ENCODE peak calls at places on chromosomes 13 and 19, in five cellular contexts. B is heart right ventricle, Y is GM06990, N is IMR-90, G is tibial artery. L is an unnamed sample. For H3K36me3, the result is how much of the 10 kb centered on the place peaks cover.

GRCh38 chr13:39910833-39911232 is 255.4 kb downstream of the COG6 start:
- DNase-seq in B (no peak), Y (no peak), N (no peak), G (peak), L (no peak)

GRCh38 chr19:40523322-40524047 is 53.2 kb upstream of the SHKBP1 start:
- DNase-seq in B (peak), Y (peak), N (peak), G (peak), L (peak)

GRCh38 chr19:11279505-11280236 is 16.3 kb upstream of the TSPAN16 start:
- DNase-seq in B (no peak), Y (peak), N (no peak), G (no peak), L (no peak)

GRCh38 chr13:46288570-46289259 is 77.0 kb downstream of the LRRC63 start:
- DNase-seq in B (no peak), Y (peak), N (peak), G (no peak), L (peak)

GRCh38 chr13:77038907-77039470 is 12.0 kb upstream of the FBXL3 start:
- DNase-seq in B (no peak), Y (no peak), N (no peak), G (no peak), L (no peak)

GRCh38 chr19:9528757-9529336 is 9.6 kb downstream of the ZNF426 start:
- DNase-seq in B (no peak), Y (no peak), N (peak), G (no peak), L (no peak)

GRCh38 chr13:67574320-67575233 is 344.4 kb upstream of the PCDH9 start:
- DNase-seq in B (no peak), Y (no peak), N (peak), G (no peak), L (peak)

GRCh38 chr19:35451278-35452096 is 3.4 kb downstream of the FFAR2 start:
- DNase-seq in B (no peak), Y (peak), N (no peak), G (no peak), L (no peak)

GRCh38 chr19:11986754-11987153 is 21.9 kb downstream of the ZNF763 start:
- DNase-seq in B (no peak), Y (no peak), N (no peak), G (no peak), L (no peak)

GRCh38 chr13:101520672-101521071 is 68.2 kb downstream of the ITGBL1 start:
- DNase-seq in B (no peak), Y (no peak), N (peak), G (no peak), L (peak)

GRCh38 chr19:7733376-7733775 is 1.5 kb upstream of the CLEC4G start:
- DNase-seq in B (no peak), Y (no peak), N (no peak), G (no peak), L (no peak)

DNA sequence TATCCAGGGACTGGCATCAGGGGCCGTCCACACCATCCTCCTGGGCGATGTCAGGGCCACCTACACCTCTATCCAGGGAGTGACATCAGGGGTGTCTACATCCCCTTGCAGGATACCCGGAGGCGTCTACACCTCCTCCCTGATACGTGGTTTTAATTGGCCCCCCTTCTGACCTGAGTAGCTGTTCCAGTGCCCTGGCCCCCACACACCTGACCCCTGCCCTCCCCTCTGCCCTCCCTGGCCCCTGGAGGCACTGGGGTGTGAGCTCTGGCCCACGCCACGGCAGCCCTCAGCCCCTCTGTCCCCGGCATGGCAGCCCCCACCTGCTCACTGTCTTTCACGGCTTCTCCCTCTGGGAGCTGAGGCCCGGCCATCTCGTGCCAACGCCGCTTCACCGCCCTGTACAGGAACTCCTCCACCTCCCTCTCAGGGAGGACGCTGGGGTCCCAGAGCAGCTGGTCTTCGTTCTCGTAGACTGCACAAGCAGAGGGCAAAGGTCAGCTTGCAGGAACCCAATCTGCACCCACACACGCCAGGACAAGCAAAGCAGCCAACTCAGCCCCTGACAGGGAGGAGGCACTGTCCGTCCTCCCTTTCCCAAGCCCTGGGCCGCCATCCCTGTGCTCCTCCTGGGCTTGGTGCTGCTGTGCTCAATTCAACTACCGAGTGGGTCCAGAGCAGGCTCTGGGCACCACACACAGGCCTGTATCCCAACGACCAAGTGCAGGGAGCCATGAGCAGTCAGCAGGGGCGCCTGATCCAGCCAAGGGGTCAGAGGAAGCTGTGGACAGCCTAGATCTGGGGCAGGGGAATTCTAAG is 22.2 kb upstream of the PLPP2 start:
- DNase-seq in B (peak), Y (no peak), N (no peak), G (no peak), L (no peak)
- H3K36me3 ChIP-seq in B (half or more), Y (under half), N (half or more), G (half or more), L (under half)

GRCh38 chr13:29059837-29060236 is 239.7 kb downstream of the MTUS2 start:
- DNase-seq in B (peak), Y (no peak), N (no peak), G (no peak), L (no peak)

GRCh38 chr13:29067306-29067945 is 247.3 kb downstream of the MTUS2 start:
- DNase-seq in B (no peak), Y (no peak), N (no peak), G (no peak), L (no peak)

GRCh38 chr13:29065142-29065541 is 245.0 kb downstream of the MTUS2 start:
- DNase-seq in B (no peak), Y (no peak), N (no peak), G (no peak), L (no peak)
- H3K36me3 ChIP-seq in B (under half), Y (under half), N (under half), G (under half), L (under half)

GRCh38 chr19:18855647-18856384 is 24.1 kb downstream of the UPF1 start:
- DNase-seq in B (no peak), Y (no peak), N (no peak), G (no peak), L (no peak)

GRCh38 chr19:18857223-18857622 is 25.5 kb downstream of the UPF1 start:
- DNase-seq in B (no peak), Y (no peak), N (no peak), G (no peak), L (no peak)

GRCh38 chr19:18854982-18855381 is 23.2 kb downstream of the UPF1 start:
- DNase-seq in B (no peak), Y (no peak), N (no peak), G (no peak), L (no peak)

GRCh38 chr19:18858906-18859646 is 27.3 kb downstream of the UPF1 start:
- DNase-seq in B (no peak), Y (no peak), N (no peak), G (no peak), L (no peak)

DNA sequence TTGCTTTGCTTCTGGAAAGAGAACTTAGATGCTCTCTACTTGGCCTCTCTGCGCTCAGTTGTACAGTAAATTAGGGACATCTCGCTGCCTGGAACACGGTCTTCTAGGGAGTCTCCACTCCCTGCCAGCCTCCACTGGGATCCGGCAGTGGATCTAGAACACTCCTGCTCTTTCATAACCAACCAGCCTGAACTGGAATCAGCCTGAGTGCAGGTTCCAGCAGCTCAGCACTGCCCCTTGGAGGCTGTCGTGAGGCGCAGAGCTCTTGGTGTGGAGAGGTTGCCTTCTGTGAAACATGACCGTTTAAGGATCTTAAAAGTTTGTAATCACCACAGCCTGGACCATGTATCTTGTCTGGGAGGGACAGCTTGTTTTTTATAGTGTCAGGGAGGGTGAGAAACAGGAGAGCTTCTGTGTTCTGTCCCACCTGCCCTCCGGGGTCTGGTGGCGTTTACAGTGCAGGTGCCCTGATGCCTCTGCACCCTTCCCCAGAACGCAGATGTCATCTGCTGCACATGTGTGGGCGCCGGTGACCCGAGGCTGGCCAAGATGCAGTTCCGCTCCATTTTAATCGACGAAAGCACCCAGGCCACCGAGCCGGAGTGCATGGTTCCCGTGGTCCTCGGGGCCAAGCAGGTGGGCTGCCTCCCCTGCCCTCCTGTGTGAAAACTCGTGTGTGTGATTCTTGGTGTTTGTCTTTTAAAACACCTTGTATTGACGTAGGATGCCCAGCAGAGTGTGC is 24.8 kb downstream of the UPF1 start:
- DNase-seq in B (no peak), Y (no peak), N (no peak), G (no peak), L (no peak)
- H3K36me3 ChIP-seq in B (half or more), Y (half or more), N (half or more), G (half or more), L (half or more)

DNA sequence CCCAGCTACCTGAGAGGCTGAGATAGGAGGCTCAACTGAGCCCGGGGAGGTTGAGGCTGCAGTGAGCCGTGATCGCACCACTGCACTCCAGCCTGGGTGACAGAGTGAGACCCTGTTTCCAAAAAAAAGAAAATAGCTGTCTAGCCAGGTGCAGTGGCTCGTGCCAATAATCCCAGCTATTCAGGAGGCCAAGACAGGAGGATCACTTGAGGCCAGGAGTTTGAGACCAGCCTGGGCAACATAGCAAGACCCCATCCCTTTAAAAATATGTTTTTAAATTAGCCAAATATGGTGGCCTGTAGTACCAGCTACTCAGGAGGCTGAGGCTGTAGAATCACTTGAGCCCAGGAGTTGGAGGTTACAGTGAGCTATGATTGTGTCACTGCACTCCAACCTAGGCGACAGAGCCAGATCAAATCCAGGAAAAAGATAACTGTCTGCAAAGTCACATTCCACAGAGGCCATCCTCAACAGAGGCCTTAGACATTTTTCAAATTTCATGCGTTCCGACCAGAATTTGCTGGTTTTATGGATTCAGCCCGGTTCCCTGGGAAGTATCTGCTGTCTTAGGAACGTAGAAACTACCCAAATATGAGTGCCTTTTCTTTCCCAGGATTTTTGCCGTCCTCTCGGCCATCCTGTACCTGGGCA is 58.7 kb upstream of the USE1 start:
- DNase-seq in B (no peak), Y (no peak), N (no peak), G (no peak), L (no peak)
- H3K36me3 ChIP-seq in B (half or more), Y (half or more), N (half or more), G (half or more), L (under half)

GRCh38 chr13:19769854-19770253 is 12.9 kb downstream of the PSPC1 start:
- DNase-seq in B (no peak), Y (no peak), N (peak), G (no peak), L (no peak)
- H3K36me3 ChIP-seq in B (half or more), Y (under half), N (under half), G (under half), L (under half)

DNA sequence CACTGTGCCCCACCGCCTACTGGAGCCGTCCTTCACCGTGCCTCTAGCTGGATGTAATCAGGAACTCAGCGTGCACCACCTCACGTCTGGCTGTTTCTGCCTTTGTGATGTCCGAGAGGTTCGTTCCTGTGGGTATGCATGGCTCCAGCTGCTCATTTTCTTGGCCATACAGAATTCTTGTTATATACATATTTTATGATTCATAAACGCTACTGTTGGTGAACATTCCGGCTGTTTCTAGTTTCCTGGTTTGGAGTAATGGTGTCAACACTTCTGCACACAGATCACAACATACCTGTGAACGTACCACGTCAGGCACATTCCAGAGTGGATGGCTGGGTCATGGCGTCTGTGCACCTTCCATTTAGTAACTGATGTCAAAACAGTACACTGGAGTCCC is 14.6 kb downstream of the DCUN1D2 start:
- DNase-seq in B (no peak), Y (no peak), N (no peak), G (no peak), L (no peak)
- H3K36me3 ChIP-seq in B (half or more), Y (under half), N (under half), G (under half), L (under half)

GRCh38 chr19:4933528-4933927 is 24.2 kb downstream of the UHRF1 start:
- DNase-seq in B (no peak), Y (no peak), N (no peak), G (no peak), L (no peak)
- H3K36me3 ChIP-seq in B (under half), Y (under half), N (under half), G (under half), L (under half)

GRCh38 chr19:4477034-4477801 is 5.1 kb downstream of the HDGFL2 start:
- DNase-seq in B (no peak), Y (no peak), N (no peak), G (no peak), L (no peak)
- H3K36me3 ChIP-seq in B (half or more), Y (under half), N (under half), G (under half), L (under half)

GRCh38 chr19:2309734-2310362 is 1.9 kb upstream of the LINGO3 start:
- DNase-seq in B (no peak), Y (no peak), N (peak), G (no peak), L (no peak)
- H3K36me3 ChIP-seq in B (under half), Y (under half), N (under half), G (under half), L (under half)